ENCODE peak calls at places on chromosomes 12 and 14, in six cellular contexts. R is upper lobe of right lung, A is IMR-90, P is breast epithelium, Y is heart right ventricle, Q is A549. U is an unnamed sample.

GRCh38 chr12:109797905-109798669 is 35.1 kb downstream of the TRPV4 start:
- DNase-seq in R (no peak), A (no peak), P (no peak), Y (no peak), Q (peak; percentile 46), U (no peak)

GRCh38 chr12:69425417-69425816 is 44.8 kb upstream of the FRS2 start:
- DNase-seq in R (no peak), A (no peak), P (no peak), Y (no peak), Q (no peak), U (no peak)

GRCh38 chr14:104665663-104666522 is 23.5 kb upstream of the INF2 start:
- DNase-seq in R (peak; percentile 77), A (no peak), P (peak; percentile 49), Y (no peak), Q (peak; percentile 77), U (no peak)

GRCh38 chr12:630656-631632 is 32.3 kb downstream of the NINJ2 start:
- DNase-seq in R (peak; percentile 91), A (no peak), P (no peak), Y (peak; percentile 76), Q (no peak), U (peak; percentile 41)

GRCh38 chr14:73661872-73662271 is 17.1 kb downstream of the DNAL1 start:
- DNase-seq in R (no peak), A (peak; percentile 57), P (no peak), Y (no peak), Q (no peak), U (no peak)

GRCh38 chr14:59342516-59343484 is 122.4 kb downstream of the GPR135 start:
- DNase-seq in R (no peak), A (no peak), P (no peak), Y (peak; percentile 38), Q (no peak), U (no peak)

GRCh38 chr12:123608192-123608591 is 6.3 kb downstream of the DDX55 start:
- DNase-seq in R (no peak), A (no peak), P (no peak), Y (no peak), Q (no peak), U (no peak)

GRCh38 chr12:121905746-121906145 is 12.6 kb upstream of the CFAP251 start:
- DNase-seq in R (no peak), A (peak; percentile 22), P (no peak), Y (no peak), Q (no peak), U (no peak)

GRCh38 chr14:50790568-50790967 is 40.4 kb downstream of the NIN start:
- DNase-seq in R (no peak), A (peak; percentile 70), P (no peak), Y (no peak), Q (no peak), U (no peak)

GRCh38 chr12:122827258-122827657 is 8.0 kb upstream of the HIP1R start:
- DNase-seq in R (no peak), A (no peak), P (no peak), Y (no peak), Q (no peak), U (no peak)

GRCh38 chr14:79293482-79293881 is 917.8 kb downstream of the DIO2 start:
- DNase-seq in R (no peak), A (peak; percentile 15), P (no peak), Y (no peak), Q (no peak), U (no peak)

GRCh38 chr12:81400024-81400423 is 322.1 kb downstream of the ACSS3 start:
- DNase-seq in R (no peak), A (no peak), P (no peak), Y (no peak), Q (no peak), U (no peak)

GRCh38 chr12:102526701-102527100 is 46.3 kb upstream of the IGF1 start:
- DNase-seq in R (no peak), A (peak; percentile 57), P (no peak), Y (no peak), Q (no peak), U (no peak)

GRCh38 chr14:105591052-105591451 is 64.7 kb downstream of the TMEM121 start:
- DNase-seq in R (no peak), A (no peak), P (no peak), Y (no peak), Q (no peak), U (no peak)

GRCh38 chr14:64190974-64191502 is 103.1 kb downstream of the ESR2 start:
- DNase-seq in R (no peak), A (peak; percentile 42), P (no peak), Y (no peak), Q (no peak), U (no peak)

GRCh38 chr12:57213068-57213715 is 3.4 kb upstream of the NXPH4 start:
- DNase-seq in R (peak; percentile 92), A (peak; percentile 81), P (peak; percentile 90), Y (peak; percentile 88), Q (peak; percentile 89), U (no peak)

GRCh38 chr12:49783917-49784676 is 42.7 kb downstream of the TMBIM6 start:
- DNase-seq in R (no peak), A (peak; percentile 89), P (no peak), Y (no peak), Q (no peak), U (no peak)

GRCh38 chr12:48201516-48201915 is 1.6 kb downstream of the OR10AD1 start:
- DNase-seq in R (no peak), A (no peak), P (no peak), Y (no peak), Q (no peak), U (no peak)

GRCh38 chr12:55842681-55843429 is at the start of gene MMP19:
- DNase-seq in R (no peak), A (peak; percentile 82), P (no peak), Y (no peak), Q (peak; percentile 21), U (no peak)

GRCh38 chr14:47227051-47227600 is 448.3 kb downstream of the MDGA2 start:
- DNase-seq in R (no peak), A (no peak), P (no peak), Y (no peak), Q (no peak), U (no peak)

GRCh38 chr14:95701846-95702221 is 12.1 kb downstream of the TCL1A start:
- DNase-seq in R (no peak), A (no peak), P (no peak), Y (no peak), Q (no peak), U (no peak)

GRCh38 chr12:22188431-22188830 is 142.4 kb downstream of the CMAS start:
- DNase-seq in R (no peak), A (no peak), P (no peak), Y (no peak), Q (no peak), U (no peak)
- TF ChIP-seq CTCF in R (no peak), A (no peak), P (no peak), Y (no peak), Q (no peak), U (no peak)

GRCh38 chr14:69429643-69430042 is 31.2 kb downstream of the SLC39A9 start:
- DNase-seq in R (no peak), A (no peak), P (no peak), Y (no peak), Q (no peak), U (no peak)
- H3K4me1 ChIP-seq in R (no peaks in the 10 kb centered on the region), A (peaks cover 3% of the 10 kb centered on the region), P (no peaks in the 10 kb centered on the region), Y (no peaks in the 10 kb centered on the region), Q (no peaks in the 10 kb centered on the region), U (no peaks in the 10 kb centered on the region)

GRCh38 chr12:76520348-76520747 is 39.2 kb downstream of the OSBPL8 start:
- DNase-seq in R (no peak), A (no peak), P (no peak), Y (no peak), Q (no peak), U (no peak)
- H3K9me3 ChIP-seq in R (no peaks in the 10 kb centered on the region), A (peaks cover 2% of the 10 kb centered on the region), P (no peaks in the 10 kb centered on the region), Y (no peaks in the 10 kb centered on the region), Q (peaks cover 4% of the 10 kb centered on the region), U (no peaks in the 10 kb centered on the region)

DNA sequence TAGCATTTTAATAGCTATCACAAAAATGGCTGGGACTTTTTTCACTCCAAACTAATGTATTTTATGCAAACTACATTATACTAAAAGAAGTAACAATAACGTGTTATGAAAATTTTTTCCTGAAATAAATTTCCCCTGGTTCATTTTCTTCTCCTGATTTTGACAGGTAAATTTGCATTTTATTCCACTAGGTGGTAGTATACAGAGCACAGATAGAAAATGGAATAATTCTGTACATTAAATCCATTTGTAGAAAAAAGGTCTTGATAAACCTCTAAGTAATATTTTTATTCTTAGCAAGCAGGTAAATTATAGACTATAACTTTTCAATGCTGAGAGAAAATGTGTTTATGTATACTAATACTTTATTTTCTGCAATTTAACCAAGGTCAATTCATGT is 96.5 kb downstream of the BCAT1 start:
- DNase-seq in R (no peak), A (no peak), P (no peak), Y (no peak), Q (no peak), U (no peak)
- TF ChIP-seq CTCF in R (peak; percentile 36), A (peak; percentile 30), P (peak; percentile 10), Y (peak; percentile 36), Q (peak; percentile 27), U (peak; percentile 6)

DNA sequence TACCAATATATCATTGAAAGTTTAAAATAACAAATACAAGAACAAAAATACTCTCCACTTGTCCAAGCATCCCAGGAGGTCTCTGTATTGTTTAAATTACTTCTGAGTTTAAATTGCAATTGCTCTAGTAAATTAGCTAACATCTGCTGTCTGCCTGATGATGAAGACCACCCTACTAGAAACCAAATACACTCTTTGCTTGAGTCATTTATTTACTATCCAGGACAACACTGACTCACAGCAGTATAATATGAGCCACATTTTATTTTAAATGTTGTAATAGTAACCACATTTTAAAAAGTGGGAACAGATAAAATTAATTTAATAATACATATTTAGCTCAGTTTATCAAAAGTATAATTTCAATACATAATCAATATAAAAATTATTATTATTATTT is 62.9 kb upstream of the EEA1 start:
- DNase-seq in R (no peak), A (peak; percentile 71), P (no peak), Y (no peak), Q (no peak), U (no peak)
- H3K4me1 ChIP-seq in R (peaks cover 8% of the 10 kb centered on the region), A (peaks cover 2% of the 10 kb centered on the region), P (peaks cover 7% of the 10 kb centered on the region), Y (peaks cover 14% of the 10 kb centered on the region), Q (peaks cover 6% of the 10 kb centered on the region), U (peaks cover 5% of the 10 kb centered on the region)

GRCh38 chr12:133145981-133146380 is 15.6 kb downstream of the ZNF10 start:
- DNase-seq in R (no peak), A (no peak), P (no peak), Y (no peak), Q (no peak), U (no peak)
- H3K9me3 ChIP-seq in R (peaks cover 82% of the 10 kb centered on the region), A (peaks cover 31% of the 10 kb centered on the region), P (peaks cover 100% of the 10 kb centered on the region), Y (peaks cover 99% of the 10 kb centered on the region), Q (peaks cover 76% of the 10 kb centered on the region), U (no peaks in the 10 kb centered on the region)

U was measured in esophagus squamous epithelium.